ENCODE peak calls at places on chromosomes 5 and 9, in eight cellular contexts. A is DMS153; C is NCI-H524; R is mucosa of descending colon; P is HuH-7.5; Z is stimulated activated naive CD8-positive, alpha-beta T cell treated with anti-CD3 and anti-CD28 coated beads, Interleukin-15, amount 100 ng/mL, for 72 hours; L is HFFc6; T is kidney glomerular epithelial cell. E is an unnamed sample.

GRCh38 chr5:102483736-102484135 is 15.1 kb downstream of the SLCO6A1 start:
- DNase-seq in A (no peak), C (no peak), R (no peak), P (no peak), Z (no peak), L (no peak), T (no peak), E (no peak)

GRCh38 chr9:95103385-95104087 is 214.0 kb downstream of the FANCC start:
- DNase-seq in A (no peak), C (peak), R (no peak), P (no peak), Z (no peak), L (no peak), T (no peak), E (no peak)

GRCh38 chr5:9686211-9686610 is 56.1 kb upstream of the TAS2R1 start:
- DNase-seq in A (no peak), C (no peak), R (no peak), P (no peak), Z (no peak), L (peak), T (peak), E (no peak)

GRCh38 chr5:72166070-72166979 is 59.0 kb downstream of the MAP1B start:
- DNase-seq in A (peak), C (peak), R (no peak), P (no peak), Z (no peak), L (peak), T (no peak), E (no peak)

GRCh38 chr9:133962341-133962740 is 29.8 kb downstream of the VAV2 start:
- DNase-seq in A (no peak), C (no peak), R (no peak), P (no peak), Z (no peak), L (no peak), T (no peak), E (no peak)

GRCh38 chr5:73495772-73496346 is 2.4 kb upstream of the BTF3 start:
- DNase-seq in A (no peak), C (no peak), R (no peak), P (no peak), Z (no peak), L (no peak), T (no peak), E (no peak)

GRCh38 chr5:912356-913091 is 19.8 kb downstream of the TRIP13 start:
- DNase-seq in A (peak), C (peak), R (no peak), P (no peak), Z (no peak), L (peak), T (peak), E (peak)

GRCh38 chr5:127909078-127909477 is 174.5 kb upstream of the SLC12A2 start:
- DNase-seq in A (no peak), C (no peak), R (no peak), P (no peak), Z (no peak), L (peak), T (no peak), E (no peak)

GRCh38 chr9:19495186-19496028 is 86.6 kb downstream of the ACER2 start:
- DNase-seq in A (no peak), C (peak), R (no peak), P (no peak), Z (no peak), L (no peak), T (no peak), E (no peak)

GRCh38 chr5:120457839-120458507 is 6.1 kb upstream of the PRR16 start:
- DNase-seq in A (no peak), C (peak), R (peak), P (no peak), Z (peak), L (no peak), T (peak), E (peak)

GRCh38 chr5:103345461-103345860 is 86.9 kb downstream of the MACIR start:
- DNase-seq in A (no peak), C (no peak), R (no peak), P (no peak), Z (no peak), L (no peak), T (no peak), E (no peak)

GRCh38 chr9:131432050-131432449 is 38.2 kb downstream of the PRRC2B start:
- DNase-seq in A (no peak), C (no peak), R (no peak), P (no peak), Z (no peak), L (no peak), T (no peak), E (no peak)

GRCh38 chr9:83959061-83959460 is 21.0 kb downstream of the HNRNPK start:
- DNase-seq in A (no peak), C (no peak), R (no peak), P (no peak), Z (no peak), L (peak), T (peak), E (no peak)

GRCh38 chr9:123834218-123834906 is 95.6 kb downstream of the DENND1A start:
- DNase-seq in A (no peak), C (no peak), R (no peak), P (no peak), Z (no peak), L (no peak), T (peak), E (no peak)

GRCh38 chr9:86406366-86406765 is 52.2 kb upstream of the TUT7 start:
- DNase-seq in A (no peak), C (no peak), R (no peak), P (no peak), Z (no peak), L (peak), T (no peak), E (no peak)

GRCh38 chr5:36950586-36951457 is 74.3 kb downstream of the NIPBL start:
- DNase-seq in A (no peak), C (no peak), R (no peak), P (no peak), Z (no peak), L (peak), T (peak), E (no peak)

GRCh38 chr5:181261320-181262085 is 560 bp upstream of the TRIM52 start:
- DNase-seq in A (no peak), C (no peak), R (peak), P (peak), Z (peak), L (peak), T (no peak), E (peak)

GRCh38 chr9:34027845-34028574 is 20.7 kb downstream of the UBAP2 start:
- DNase-seq in A (no peak), C (no peak), R (no peak), P (no peak), Z (no peak), L (no peak), T (no peak), E (no peak)

GRCh38 chr5:16866795-16867584 is 69.1 kb downstream of the MYO10 start:
- DNase-seq in A (peak), C (peak), R (peak), P (no peak), Z (no peak), L (no peak), T (no peak), E (peak)

GRCh38 chr5:54792611-54793404 is 192.6 kb downstream of the ESM1 start:
- DNase-seq in A (no peak), C (no peak), R (no peak), P (no peak), Z (no peak), L (no peak), T (no peak), E (peak)

GRCh38 chr5:7396169-7397004 is 449 bp downstream of the ADCY2 start:
- DNase-seq in A (peak), C (peak), R (peak), P (no peak), Z (no peak), L (no peak), T (no peak), E (no peak)

GRCh38 chr9:136412912-136413420 is 2.5 kb downstream of the PMPCA start:
- DNase-seq in A (no peak), C (no peak), R (no peak), P (no peak), Z (no peak), L (no peak), T (no peak), E (no peak)

GRCh38 chr5:150322202-150322601 is 19.5 kb upstream of the ARSI start:
- DNase-seq in A (no peak), C (no peak), R (no peak), P (no peak), Z (no peak), L (peak), T (peak), E (no peak)

E was measured in stomach.